ENCODE peak calls at places on chromosome 4, in five cellular contexts. M is OCI-LY7, Q is tibial nerve, I is GM23338, G is body of pancreas. H is an unnamed sample.

GRCh38 chr4:1004557-1005485 is 6.6 kb upstream of the FGFRL1 start:
- DNase-seq in G (no peak), I (no peak), Q (no peak), M (no peak), H (no peak)

GRCh38 chr4:8700576-8700975 is 108.0 kb downstream of the CPZ start:
- DNase-seq in G (no peak), M (no peak), I (no peak), Q (no peak), H (no peak)

GRCh38 chr4:905485-906214 is 26.5 kb downstream of the GAK start:
- DNase-seq in I (no peak), Q (no peak), G (no peak), M (no peak), H (no peak)

GRCh38 chr4:151099976-151100417 is 569 bp downstream of the RPS3A start:
- DNase-seq in Q (no peak), M (no peak), I (no peak), G (no peak), H (no peak)

GRCh38 chr4:91758487-91758886 is 545.3 kb upstream of the GRID2 start:
- DNase-seq in M (no peak), I (no peak), G (no peak), Q (no peak), H (no peak)

GRCh38 chr4:142959156-142959555 is 113.1 kb upstream of the INPP4B start:
- DNase-seq in I (peak; percentile 43), G (no peak), Q (no peak), M (no peak), H (no peak)

GRCh38 chr4:184988611-184989010 is 29.7 kb upstream of the HELT start:
- DNase-seq in M (no peak), G (no peak), Q (no peak), I (no peak), H (no peak)

GRCh38 chr4:72945719-72946336 is 123.7 kb downstream of the COX18 start:
- DNase-seq in M (no peak), G (no peak), Q (no peak), I (no peak), H (no peak)

GRCh38 chr4:1242506-1243450 is 6.2 kb downstream of the CTBP1 start:
- DNase-seq in Q (no peak), M (no peak), I (no peak), G (peak; percentile 11), H (no peak)

GRCh38 chr4:127889903-127890302 is 9.2 kb downstream of the PLK4 start:
- DNase-seq in Q (no peak), I (no peak), M (no peak), G (no peak), H (no peak)

GRCh38 chr4:3462790-3463415 is at the start of gene DOK7:
- DNase-seq in I (peak; percentile 63), G (peak; percentile 67), Q (no peak), M (no peak), H (no peak)

GRCh38 chr4:108449139-108449538 is 171.2 kb upstream of the RPL34 start:
- DNase-seq in Q (no peak), M (no peak), I (no peak), G (no peak), H (no peak)

GRCh38 chr4:98657531-98658286 is 702 bp downstream of the TSPAN5 start:
- DNase-seq in G (peak; percentile 22), M (no peak), I (peak; percentile 74), Q (no peak), H (peak; percentile 40)

GRCh38 chr4:52051213-52051614 is at the start of gene SPATA18:
- DNase-seq in I (peak; percentile 12), Q (no peak), M (no peak), G (peak; percentile 38), H (no peak)

GRCh38 chr4:76589402-76589801 is 154.4 kb downstream of the SHROOM3 start:
- DNase-seq in I (peak; percentile 57), G (peak; percentile 27), M (no peak), Q (no peak), H (no peak)

GRCh38 chr4:146310319-146311021 is 96.1 kb downstream of the REELD1 start:
- DNase-seq in I (no peak), M (no peak), Q (no peak), G (no peak), H (no peak)

GRCh38 chr4:23572382-23572781 is 317.5 kb downstream of the PPARGC1A start:
- DNase-seq in Q (no peak), M (no peak), I (no peak), G (no peak), H (no peak)

GRCh38 chr4:24226667-24227066 is 336.8 kb upstream of the PPARGC1A start:
- DNase-seq in G (no peak), Q (no peak), I (no peak), M (no peak), H (no peak)

GRCh38 chr4:141636077-141636770 is at the start of gene IL15:
- DNase-seq in M (no peak), G (peak; percentile 71), Q (peak; percentile 27), I (peak; percentile 84), H (no peak)

GRCh38 chr4:141640692-141641091 is 4.3 kb downstream of the IL15 start:
- DNase-seq in M (no peak), I (no peak), Q (no peak), G (no peak), H (no peak)

GRCh38 chr4:141635726-141636076 is 682 bp upstream of the IL15 start:
- DNase-seq in G (no peak), M (no peak), Q (no peak), I (no peak), H (no peak)

GRCh38 chr4:141636771-141637460 is 533 bp downstream of the IL15 start:
- DNase-seq in M (no peak), G (peak; percentile 53), I (peak; percentile 65), Q (no peak), H (no peak)

GRCh38 chr4:141637565-141637964 is 1.2 kb downstream of the IL15 start:
- DNase-seq in I (no peak), Q (no peak), M (no peak), G (no peak), H (no peak)
- H3K27ac ChIP-seq in I (no peak overlapping the region), Q (no peak overlapping the region), M (no peak overlapping the region), G (no peak overlapping the region), H (no peak overlapping the region)

DNA sequence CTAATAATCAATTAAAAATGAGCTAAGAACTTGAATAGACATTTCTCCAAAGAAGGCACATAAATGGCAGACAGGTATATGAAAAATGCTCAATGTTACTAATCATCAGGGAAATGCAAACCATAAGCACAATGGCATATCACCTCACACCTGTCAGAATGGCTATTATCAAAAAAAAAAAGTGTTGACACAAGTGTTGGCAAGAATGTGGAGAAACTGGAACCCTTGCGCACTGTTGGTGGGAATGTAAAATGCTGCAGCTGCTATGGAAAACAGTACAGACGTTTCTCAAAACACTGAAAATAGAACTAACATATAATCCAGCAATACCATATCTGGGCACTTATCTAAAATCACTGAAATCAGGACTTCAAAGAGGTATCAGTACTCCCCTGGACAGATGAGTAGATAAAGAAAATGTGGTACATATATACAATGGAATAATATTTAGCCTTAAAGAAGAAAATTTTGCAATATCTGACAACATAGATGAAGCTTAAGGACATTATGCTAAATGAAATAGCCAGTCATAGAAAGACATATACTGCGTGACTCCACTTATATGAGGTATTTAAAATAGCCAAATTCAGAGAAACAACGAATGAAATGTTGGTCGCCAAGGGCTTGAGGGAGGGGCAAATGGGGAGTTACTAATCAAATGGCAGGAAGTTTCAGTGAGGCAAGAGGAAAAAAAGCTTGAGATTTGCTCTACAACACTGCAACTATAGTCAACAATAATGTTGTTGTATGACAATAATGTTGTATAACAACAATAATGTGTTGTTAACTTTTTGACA is 175.5 kb downstream of the WDFY3 start:
- DNase-seq in I (no peak), Q (no peak), M (no peak), G (no peak), H (no peak)
- H3K27ac ChIP-seq in I (no peak overlapping the region), Q (no peak overlapping the region), M (no peak overlapping the region), G (no peak overlapping the region), H (no peak overlapping the region)

DNA sequence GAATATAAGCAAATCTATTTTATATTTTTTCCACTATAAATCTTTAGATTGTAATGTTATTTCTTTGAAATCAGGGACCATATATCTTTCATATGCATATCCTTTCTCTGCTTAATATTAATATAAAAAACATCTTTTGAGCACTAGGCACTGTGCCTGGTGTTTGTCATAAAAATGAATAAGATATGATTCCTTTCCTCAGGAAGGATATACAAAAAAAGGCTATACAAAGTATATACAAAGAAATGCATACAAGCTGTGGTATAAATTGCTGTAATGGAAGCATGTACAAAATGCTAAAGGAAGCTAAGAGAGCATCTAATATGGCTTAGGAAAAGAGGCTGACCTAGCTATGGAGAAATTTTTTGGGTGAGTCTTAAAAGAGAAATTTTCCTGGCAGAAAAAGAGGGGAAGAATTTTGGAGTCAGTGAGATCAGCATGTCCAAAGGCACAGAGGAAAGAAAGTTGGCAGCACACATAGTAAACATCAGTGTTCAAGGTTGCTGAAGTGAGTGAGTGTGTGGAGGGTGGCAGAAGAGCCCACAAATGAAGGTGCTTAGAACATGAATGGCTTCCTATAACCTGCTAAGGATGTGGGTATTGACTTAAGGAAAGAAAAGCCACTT is 500.0 kb downstream of the SPRY1 start:
- DNase-seq in I (no peak), G (no peak), Q (no peak), M (no peak), H (no peak)
- H3K27ac ChIP-seq in I (no peak overlapping the region), G (no peak overlapping the region), Q (peak overlapping the region; percentile 13), M (no peak overlapping the region), H (no peak overlapping the region)

DNA sequence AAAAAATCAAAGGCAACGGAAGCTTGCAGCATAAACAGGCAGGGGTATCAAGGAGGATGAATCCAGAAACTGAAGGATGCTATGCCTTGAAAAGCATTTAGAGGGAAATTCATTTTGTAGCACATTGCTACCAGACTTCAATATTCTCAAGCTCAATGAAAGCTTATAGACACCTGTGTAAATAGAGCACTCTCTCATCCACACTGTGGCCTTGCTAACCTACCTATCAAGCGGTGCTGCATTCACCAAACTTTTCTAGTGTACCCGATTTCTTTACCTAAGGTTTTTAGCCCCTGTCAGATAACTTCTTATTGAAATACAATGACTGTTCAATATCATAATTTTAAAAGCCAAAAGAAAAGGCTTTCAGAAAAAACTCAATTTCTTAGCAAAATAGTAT is 20.2 kb upstream of the HSD17B13 start:
- DNase-seq in G (peak; percentile 62), Q (no peak), I (no peak), M (no peak), H (no peak)
- H3K27ac ChIP-seq in G (peak overlapping the region; percentile 80), Q (no peak overlapping the region), I (no peak overlapping the region), M (no peak overlapping the region), H (no peak overlapping the region)

GRCh38 chr4:37935026-37935425 is 25.2 kb upstream of the PTTG2 start:
- DNase-seq in G (no peak), I (no peak), Q (no peak), M (no peak), H (no peak)

GRCh38 chr4:37936889-37937498 is 23.2 kb upstream of the PTTG2 start:
- DNase-seq in I (no peak), M (no peak), Q (no peak), G (no peak), H (no peak)

GRCh38 chr4:37934609-37935008 is 25.6 kb upstream of the PTTG2 start:
- DNase-seq in Q (no peak), G (no peak), I (no peak), M (no peak), H (no peak)

GRCh38 chr4:37938208-37938607 is 22.0 kb upstream of the PTTG2 start:
- DNase-seq in G (no peak), Q (no peak), M (no peak), I (no peak), H (no peak)

DNA sequence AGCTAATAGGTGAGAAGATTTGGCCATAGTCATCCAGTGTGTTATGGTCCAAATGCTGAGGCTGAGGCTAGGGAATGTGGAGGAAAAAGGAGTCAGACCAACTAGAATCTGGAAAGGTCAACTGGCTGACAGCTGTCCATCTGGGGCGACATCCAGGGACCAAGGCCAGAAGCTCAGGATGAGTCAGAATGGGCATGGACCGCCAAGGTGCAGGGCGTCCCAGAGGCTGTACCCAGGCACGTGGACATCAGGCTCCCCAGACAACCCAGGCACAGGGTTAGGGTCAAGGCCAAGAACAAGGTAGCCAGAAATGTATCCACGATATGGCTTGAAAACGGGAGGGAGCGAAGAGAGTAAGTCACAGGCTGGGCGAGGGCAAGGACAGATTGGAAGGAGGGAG is 26.1 kb upstream of the PTTG2 start:
- DNase-seq in G (no peak), M (no peak), I (no peak), Q (no peak), H (no peak)
- H3K27ac ChIP-seq in G (no peak overlapping the region), M (no peak overlapping the region), I (no peak overlapping the region), Q (no peak overlapping the region), H (no peak overlapping the region)

H was measured in caudate nucleus.